ENCODE peak calls at places on chromosomes 1 and 21, in seven cellular contexts. One of them, this sample, is unnamed.

GRCh38 chr1:47963568-47963973 is 33.6 kb downstream of the TRABD2B start:
- DNase-seq in lower lobe of right lung: no peak
- DNase-seq in hepatocyte: peak
- DNase-seq in right atrium auricular region: peak
- DNase-seq in breast epithelium: no peak
- DNase-seq in body of pancreas: peak
- DNase-seq in adrenal gland: peak
- DNase-seq in this sample: peak

GRCh38 chr1:216457356-216457755 is 34.1 kb upstream of the USH2A start:
- DNase-seq in lower lobe of right lung: no peak
- DNase-seq in hepatocyte: no peak
- DNase-seq in right atrium auricular region: no peak
- DNase-seq in breast epithelium: no peak
- DNase-seq in body of pancreas: no peak
- DNase-seq in adrenal gland: no peak
- DNase-seq in this sample: no peak

GRCh38 chr1:17258116-17258757 is 9.3 kb downstream of the PADI3 start:
- DNase-seq in lower lobe of right lung: no peak
- DNase-seq in hepatocyte: no peak
- DNase-seq in right atrium auricular region: no peak
- DNase-seq in breast epithelium: no peak
- DNase-seq in body of pancreas: no peak
- DNase-seq in adrenal gland: no peak
- DNase-seq in this sample: no peak

GRCh38 chr1:228977741-228978140 is 242.5 kb downstream of the RHOU start:
- DNase-seq in lower lobe of right lung: no peak
- DNase-seq in hepatocyte: no peak
- DNase-seq in right atrium auricular region: no peak
- DNase-seq in breast epithelium: no peak
- DNase-seq in body of pancreas: no peak
- DNase-seq in adrenal gland: no peak
- DNase-seq in this sample: peak

GRCh38 chr1:213512316-213512715 is 461.3 kb downstream of the RPS6KC1 start:
- DNase-seq in lower lobe of right lung: no peak
- DNase-seq in hepatocyte: no peak
- DNase-seq in right atrium auricular region: no peak
- DNase-seq in breast epithelium: no peak
- DNase-seq in body of pancreas: no peak
- DNase-seq in adrenal gland: no peak
- DNase-seq in this sample: no peak

GRCh38 chr1:225950905-225951351 is 9.9 kb upstream of the LEFTY2 start:
- DNase-seq in lower lobe of right lung: no peak
- DNase-seq in hepatocyte: no peak
- DNase-seq in right atrium auricular region: no peak
- DNase-seq in breast epithelium: no peak
- DNase-seq in body of pancreas: no peak
- DNase-seq in adrenal gland: no peak
- DNase-seq in this sample: no peak

GRCh38 chr1:36419569-36419968 is 21.9 kb upstream of the LSM10 start:
- DNase-seq in lower lobe of right lung: no peak
- DNase-seq in hepatocyte: no peak
- DNase-seq in right atrium auricular region: no peak
- DNase-seq in breast epithelium: no peak
- DNase-seq in body of pancreas: no peak
- DNase-seq in adrenal gland: no peak
- DNase-seq in this sample: no peak

GRCh38 chr1:170533331-170533730 is 1.4 kb downstream of the GORAB start:
- DNase-seq in lower lobe of right lung: no peak
- DNase-seq in hepatocyte: no peak
- DNase-seq in right atrium auricular region: no peak
- DNase-seq in breast epithelium: no peak
- DNase-seq in body of pancreas: no peak
- DNase-seq in adrenal gland: no peak
- DNase-seq in this sample: no peak

GRCh38 chr1:158604968-158605367 is at the start of gene OR10Z1:
- DNase-seq in lower lobe of right lung: no peak
- DNase-seq in hepatocyte: no peak
- DNase-seq in right atrium auricular region: no peak
- DNase-seq in breast epithelium: no peak
- DNase-seq in body of pancreas: no peak
- DNase-seq in adrenal gland: no peak
- DNase-seq in this sample: no peak

GRCh38 chr1:53508991-53509663 is 49.9 kb downstream of the DMRTB1 start:
- DNase-seq in lower lobe of right lung: no peak
- DNase-seq in hepatocyte: peak
- DNase-seq in right atrium auricular region: no peak
- DNase-seq in breast epithelium: no peak
- DNase-seq in body of pancreas: no peak
- DNase-seq in adrenal gland: peak
- DNase-seq in this sample: no peak

GRCh38 chr1:8423134-8423701 is 105.3 kb downstream of the SLC45A1 start:
- DNase-seq in lower lobe of right lung: peak
- DNase-seq in hepatocyte: peak
- DNase-seq in right atrium auricular region: no peak
- DNase-seq in breast epithelium: no peak
- DNase-seq in body of pancreas: peak
- DNase-seq in adrenal gland: no peak
- DNase-seq in this sample: peak

GRCh38 chr1:236868625-236869467 is 73.8 kb downstream of the MTR start:
- DNase-seq in lower lobe of right lung: no peak
- DNase-seq in hepatocyte: peak
- DNase-seq in right atrium auricular region: no peak
- DNase-seq in breast epithelium: no peak
- DNase-seq in body of pancreas: peak
- DNase-seq in adrenal gland: peak
- DNase-seq in this sample: no peak

GRCh38 chr1:20449736-20450311 is 36.2 kb downstream of the CAMK2N1 start:
- DNase-seq in lower lobe of right lung: no peak
- DNase-seq in hepatocyte: no peak
- DNase-seq in right atrium auricular region: no peak
- DNase-seq in breast epithelium: no peak
- DNase-seq in body of pancreas: no peak
- DNase-seq in adrenal gland: no peak
- DNase-seq in this sample: no peak

GRCh38 chr1:19644761-19645543 is 841 bp downstream of the NBL1 start:
- DNase-seq in lower lobe of right lung: no peak
- DNase-seq in hepatocyte: peak
- DNase-seq in right atrium auricular region: no peak
- DNase-seq in breast epithelium: no peak
- DNase-seq in body of pancreas: peak
- DNase-seq in adrenal gland: no peak
- DNase-seq in this sample: peak

GRCh38 chr1:43836267-43836951 is 97.2 kb upstream of the ARTN start:
- DNase-seq in lower lobe of right lung: peak
- DNase-seq in hepatocyte: peak
- DNase-seq in right atrium auricular region: no peak
- DNase-seq in breast epithelium: peak
- DNase-seq in body of pancreas: peak
- DNase-seq in adrenal gland: peak
- DNase-seq in this sample: no peak

GRCh38 chr1:222814536-222815366 is at the start of gene DISP1:
- DNase-seq in lower lobe of right lung: peak
- DNase-seq in hepatocyte: peak
- DNase-seq in right atrium auricular region: peak
- DNase-seq in breast epithelium: peak
- DNase-seq in body of pancreas: peak
- DNase-seq in adrenal gland: peak
- DNase-seq in this sample: peak

GRCh38 chr1:107124705-107125104 is 16.1 kb upstream of the NTNG1 start:
- DNase-seq in lower lobe of right lung: no peak
- DNase-seq in hepatocyte: peak
- DNase-seq in right atrium auricular region: no peak
- DNase-seq in breast epithelium: no peak
- DNase-seq in body of pancreas: no peak
- DNase-seq in adrenal gland: no peak
- DNase-seq in this sample: no peak

GRCh38 chr1:6269997-6270401 is 9.1 kb upstream of the GPR153 start:
- DNase-seq in lower lobe of right lung: no peak
- DNase-seq in hepatocyte: peak
- DNase-seq in right atrium auricular region: no peak
- DNase-seq in breast epithelium: no peak
- DNase-seq in body of pancreas: no peak
- DNase-seq in adrenal gland: no peak
- DNase-seq in this sample: no peak

DNA sequence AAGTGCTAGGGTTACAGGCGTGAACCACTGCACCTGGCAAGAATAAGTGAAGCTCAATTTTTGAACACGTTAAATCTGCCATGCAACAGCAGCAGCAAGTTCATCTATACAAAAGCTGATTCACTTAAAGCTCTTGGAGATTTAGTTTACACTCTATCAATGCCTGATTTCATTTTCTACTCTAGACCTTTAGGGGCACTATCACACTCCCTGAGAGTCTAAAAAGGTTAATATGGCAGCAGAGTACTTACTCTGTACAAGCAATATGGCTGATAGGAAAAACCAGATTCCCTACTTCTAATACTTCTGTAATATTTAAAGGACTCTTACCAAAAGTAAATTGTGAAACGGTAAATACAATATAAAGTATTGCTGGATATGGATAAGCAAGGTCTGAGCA is 4.8 kb downstream of the RBM34 start:
- DNase-seq in lower lobe of right lung: no peak
- DNase-seq in hepatocyte: no peak
- DNase-seq in right atrium auricular region: no peak
- DNase-seq in breast epithelium: no peak
- DNase-seq in body of pancreas: no peak
- DNase-seq in adrenal gland: no peak
- DNase-seq in this sample: no peak
- TF ChIP-seq CTCF in lower lobe of right lung: no peak
- TF ChIP-seq CTCF in hepatocyte: no peak
- TF ChIP-seq CTCF in right atrium auricular region: no peak
- TF ChIP-seq CTCF in breast epithelium: no peak
- TF ChIP-seq CTCF in body of pancreas: no peak
- TF ChIP-seq CTCF in adrenal gland: no peak
- TF ChIP-seq CTCF in this sample: no peak

DNA sequence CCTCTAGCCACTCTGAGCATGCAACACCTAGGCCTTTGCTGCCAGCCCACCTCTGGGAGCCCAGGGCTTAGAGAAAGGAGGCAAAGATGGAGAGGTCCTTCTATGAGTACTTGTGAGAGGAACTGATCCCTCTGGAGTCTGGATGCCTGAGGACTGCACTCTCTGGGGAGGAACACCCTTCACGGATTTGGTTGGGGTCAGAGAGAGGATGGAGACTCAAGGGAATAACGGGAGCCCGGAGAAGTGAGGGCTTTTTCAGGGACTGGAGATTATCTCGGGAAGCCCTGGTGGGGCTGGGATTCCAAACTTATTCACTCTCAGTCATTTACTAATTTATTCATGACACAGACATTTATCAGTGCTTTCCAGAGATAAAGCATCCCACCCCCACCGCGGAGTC is 438 bp upstream of the C1orf232 start:
- DNase-seq in lower lobe of right lung: no peak
- DNase-seq in hepatocyte: no peak
- DNase-seq in right atrium auricular region: no peak
- DNase-seq in breast epithelium: no peak
- DNase-seq in body of pancreas: no peak
- DNase-seq in adrenal gland: no peak
- DNase-seq in this sample: no peak
- H3K27ac ChIP-seq in lower lobe of right lung: peak
- H3K27ac ChIP-seq in hepatocyte: peak
- H3K27ac ChIP-seq in right atrium auricular region: peak
- H3K27ac ChIP-seq in breast epithelium: peak
- H3K27ac ChIP-seq in body of pancreas: peak
- H3K27ac ChIP-seq in adrenal gland: no peak
- H3K27ac ChIP-seq in this sample: peak

GRCh38 chr21:19523731-19524130 is 1120.1 kb upstream of the TMPRSS15 start:
- DNase-seq in lower lobe of right lung: no peak
- DNase-seq in hepatocyte: no peak
- DNase-seq in right atrium auricular region: no peak
- DNase-seq in breast epithelium: no peak
- DNase-seq in body of pancreas: no peak
- DNase-seq in adrenal gland: peak
- DNase-seq in this sample: no peak

GRCh38 chr21:19522384-19522783 is 1118.8 kb upstream of the TMPRSS15 start:
- DNase-seq in lower lobe of right lung: no peak
- DNase-seq in hepatocyte: no peak
- DNase-seq in right atrium auricular region: no peak
- DNase-seq in breast epithelium: no peak
- DNase-seq in body of pancreas: no peak
- DNase-seq in adrenal gland: no peak
- DNase-seq in this sample: no peak

GRCh38 chr21:19529031-19529430 is 1125.4 kb upstream of the TMPRSS15 start:
- DNase-seq in lower lobe of right lung: no peak
- DNase-seq in hepatocyte: no peak
- DNase-seq in right atrium auricular region: no peak
- DNase-seq in breast epithelium: no peak
- DNase-seq in body of pancreas: no peak
- DNase-seq in adrenal gland: no peak
- DNase-seq in this sample: no peak

DNA sequence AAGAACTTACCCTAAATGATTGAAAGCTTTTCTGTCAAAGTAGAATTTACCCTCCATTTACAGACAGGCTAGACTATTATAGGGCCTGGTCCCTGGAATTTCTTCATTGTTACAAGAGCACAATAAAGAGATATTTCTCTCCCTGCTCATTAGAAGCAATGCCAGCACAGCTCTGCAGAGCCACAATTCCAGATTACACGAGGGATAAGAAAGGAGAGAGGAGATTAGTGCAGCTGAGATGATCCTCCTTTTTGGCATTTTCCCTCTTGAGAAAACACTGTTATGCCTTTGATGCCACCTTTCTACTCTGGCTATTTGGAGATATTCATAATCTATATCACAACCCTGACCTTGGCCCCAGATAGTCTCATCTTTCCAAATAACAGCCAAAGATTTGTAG is 1119.5 kb upstream of the TMPRSS15 start:
- DNase-seq in lower lobe of right lung: no peak
- DNase-seq in hepatocyte: no peak
- DNase-seq in right atrium auricular region: no peak
- DNase-seq in breast epithelium: no peak
- DNase-seq in body of pancreas: no peak
- DNase-seq in adrenal gland: no peak
- DNase-seq in this sample: no peak
- H3K4me3 ChIP-seq in lower lobe of right lung: no peak
- H3K4me3 ChIP-seq in hepatocyte: no peak
- H3K4me3 ChIP-seq in right atrium auricular region: no peak
- H3K4me3 ChIP-seq in breast epithelium: no peak
- H3K4me3 ChIP-seq in body of pancreas: no peak
- H3K4me3 ChIP-seq in adrenal gland: no peak
- H3K4me3 ChIP-seq in this sample: no peak

GRCh38 chr1:13763264-13763663 is 63.3 kb downstream of the PRDM2 start:
- DNase-seq in lower lobe of right lung: no peak
- DNase-seq in hepatocyte: no peak
- DNase-seq in right atrium auricular region: no peak
- DNase-seq in breast epithelium: no peak
- DNase-seq in body of pancreas: no peak
- DNase-seq in adrenal gland: no peak
- DNase-seq in this sample: no peak

GRCh38 chr1:13764933-13765332 is 64.9 kb downstream of the PRDM2 start:
- DNase-seq in lower lobe of right lung: no peak
- DNase-seq in hepatocyte: no peak
- DNase-seq in right atrium auricular region: no peak
- DNase-seq in breast epithelium: no peak
- DNase-seq in body of pancreas: no peak
- DNase-seq in adrenal gland: no peak
- DNase-seq in this sample: no peak

GRCh38 chr1:13762642-13763041 is 62.7 kb downstream of the PRDM2 start:
- DNase-seq in lower lobe of right lung: no peak
- DNase-seq in hepatocyte: no peak
- DNase-seq in right atrium auricular region: no peak
- DNase-seq in breast epithelium: no peak
- DNase-seq in body of pancreas: no peak
- DNase-seq in adrenal gland: no peak
- DNase-seq in this sample: no peak

GRCh38 chr1:13763991-13764390 is 64.0 kb downstream of the PRDM2 start:
- DNase-seq in lower lobe of right lung: no peak
- DNase-seq in hepatocyte: no peak
- DNase-seq in right atrium auricular region: no peak
- DNase-seq in breast epithelium: no peak
- DNase-seq in body of pancreas: no peak
- DNase-seq in adrenal gland: no peak
- DNase-seq in this sample: no peak

GRCh38 chr1:13764533-13764932 is 64.5 kb downstream of the PRDM2 start:
- DNase-seq in lower lobe of right lung: no peak
- DNase-seq in hepatocyte: no peak
- DNase-seq in right atrium auricular region: no peak
- DNase-seq in breast epithelium: no peak
- DNase-seq in body of pancreas: no peak
- DNase-seq in adrenal gland: no peak
- DNase-seq in this sample: no peak
- TF ChIP-seq CTCF in lower lobe of right lung: no peak
- TF ChIP-seq CTCF in hepatocyte: no peak
- TF ChIP-seq CTCF in right atrium auricular region: no peak
- TF ChIP-seq CTCF in breast epithelium: no peak
- TF ChIP-seq CTCF in body of pancreas: no peak
- TF ChIP-seq CTCF in adrenal gland: no peak
- TF ChIP-seq CTCF in this sample: no peak

This sample was measured in coronary artery.